ENCODE peak calls at places on chromosomes 1 and 21, in six cellular contexts. L, F, B, V, Z and E are unnamed samples. For H3K27me3, the result is how much of the 10 kb centered on the place peaks cover.

GRCh38 chr1:39919545-39919944 is 17.8 kb upstream of the MYCL start:
- DNase-seq in L (peak), F (peak), B (no peak), V (peak), Z (no peak), E (no peak)

GRCh38 chr1:81664341-81664740 is 136.4 kb upstream of the ADGRL2 start:
- DNase-seq in L (no peak), F (no peak), B (no peak), V (no peak), Z (no peak), E (no peak)

GRCh38 chr1:6035265-6035664 is 10.4 kb upstream of the KCNAB2 start:
- DNase-seq in L (no peak), F (no peak), B (no peak), V (no peak), Z (no peak), E (no peak)

GRCh38 chr1:153465728-153466625 is 5.5 kb upstream of the S100A7 start:
- DNase-seq in L (peak), F (peak), B (no peak), V (peak), Z (no peak), E (peak)

GRCh38 chr1:196128835-196129234 is 479.4 kb downstream of the KCNT2 start:
- DNase-seq in L (no peak), F (no peak), B (no peak), V (no peak), Z (no peak), E (no peak)

GRCh38 chr1:36609241-36610027 is 126.7 kb upstream of the CSF3R start:
- DNase-seq in L (peak), F (peak), B (no peak), V (peak), Z (no peak), E (peak)

GRCh38 chr1:59427155-59427554 is 130.3 kb downstream of the FGGY start:
- DNase-seq in L (peak), F (peak), B (peak), V (no peak), Z (no peak), E (no peak)

GRCh38 chr1:22889213-22889827 is 83.3 kb downstream of the LACTBL1 start:
- DNase-seq in L (peak), F (peak), B (no peak), V (no peak), Z (no peak), E (no peak)

GRCh38 chr21:42160111-42160949 is 58.6 kb upstream of the ABCG1 start:
- DNase-seq in L (no peak), F (no peak), B (no peak), V (peak), Z (no peak), E (no peak)

GRCh38 chr1:214823311-214824117 is 220.5 kb downstream of the CENPF start:
- DNase-seq in L (no peak), F (no peak), B (no peak), V (no peak), Z (no peak), E (no peak)

GRCh38 chr21:42747746-42748351 is 94.4 kb downstream of the PDE9A start:
- DNase-seq in L (no peak), F (no peak), B (no peak), V (no peak), Z (no peak), E (no peak)

GRCh38 chr1:175564723-175565122 is 178.7 kb downstream of the TNR start:
- DNase-seq in L (peak), F (no peak), B (no peak), V (no peak), Z (no peak), E (no peak)

GRCh38 chr1:212477680-212478466 is 45.2 kb downstream of the NENF start:
- DNase-seq in L (no peak), F (no peak), B (no peak), V (no peak), Z (no peak), E (no peak)

GRCh38 chr1:161330346-161330745 is 16.2 kb downstream of the SDHC start:
- DNase-seq in L (no peak), F (no peak), B (no peak), V (no peak), Z (no peak), E (no peak)

GRCh38 chr1:46530791-46531409 is 20.5 kb downstream of the KNCN start:
- DNase-seq in L (peak), F (no peak), B (no peak), V (no peak), Z (no peak), E (no peak)
- H3K27me3 ChIP-seq in L (half or more), F (under half), B (under half), V (under half), Z (under half), E (under half)

DNA sequence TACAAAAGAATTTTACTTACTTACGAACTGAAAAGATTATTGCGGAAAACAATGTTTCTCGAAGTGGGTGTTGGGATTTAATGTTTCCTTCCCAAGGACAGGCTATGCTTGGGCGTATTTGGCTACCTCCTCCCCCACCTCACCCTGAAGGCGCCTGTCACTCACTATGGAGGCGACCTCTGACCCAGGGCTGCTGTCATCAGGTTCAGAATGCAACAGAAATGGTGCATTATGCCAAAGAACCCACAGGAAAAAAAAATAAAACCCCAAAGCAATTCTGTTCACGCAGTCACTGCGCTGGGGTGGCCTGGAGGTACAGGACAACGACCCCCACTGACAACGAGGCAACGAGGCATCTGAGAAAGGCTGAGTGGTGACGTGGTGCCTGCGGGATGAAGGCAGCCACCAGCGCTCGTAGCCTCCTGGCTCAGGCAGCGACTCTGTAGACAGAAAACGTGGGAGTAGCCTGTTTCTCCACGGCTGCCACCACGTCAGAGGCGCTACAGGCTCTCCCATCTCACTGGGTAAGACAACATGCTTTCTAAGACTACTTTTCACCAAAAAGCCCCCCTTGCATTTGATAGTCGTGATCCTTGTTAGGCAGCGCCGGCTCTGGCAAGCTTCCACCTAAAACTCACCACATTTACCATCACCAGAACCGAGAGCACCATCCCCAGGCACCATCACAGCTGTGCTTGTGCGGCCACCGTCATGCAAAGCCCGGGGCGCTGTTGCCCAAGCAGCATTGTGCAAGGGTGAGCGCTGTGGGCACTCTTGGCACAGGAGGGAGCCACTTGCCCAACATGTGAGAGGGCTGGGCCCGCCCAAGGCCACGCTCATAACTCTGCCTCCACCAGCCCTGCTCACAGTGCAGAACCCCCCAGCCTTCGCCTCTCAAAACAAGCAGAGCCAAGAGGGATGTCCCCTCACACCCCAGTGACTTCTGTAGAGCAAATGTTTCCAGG is 14.3 kb downstream of the NADK start:
- DNase-seq in L (no peak), F (no peak), B (no peak), V (no peak), Z (peak), E (no peak)
- H3K4me3 ChIP-seq in L (no peak), F (no peak), B (no peak), V (no peak), Z (no peak), E (no peak)

DNA sequence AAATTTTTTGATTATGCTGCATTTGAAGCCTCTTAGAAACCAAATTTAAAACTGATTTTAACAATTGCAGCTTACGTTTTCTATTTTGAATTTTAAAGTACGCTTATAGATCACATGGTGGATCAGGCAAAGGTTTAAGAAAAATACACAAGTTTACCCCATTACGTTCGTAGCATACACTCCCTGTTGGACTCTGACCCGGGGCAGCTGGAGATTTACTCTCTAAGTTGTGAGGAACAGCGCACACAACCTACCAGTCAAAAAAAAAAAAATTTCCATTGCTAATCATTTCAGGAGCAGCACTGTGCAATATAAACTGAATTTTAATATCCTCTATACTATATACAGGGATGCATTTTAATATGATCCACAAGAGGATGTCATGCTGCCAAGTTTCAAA is 20.5 kb downstream of the CSDE1 start:
- DNase-seq in L (peak), F (no peak), B (no peak), V (no peak), Z (no peak), E (no peak)
- H3K27me3 ChIP-seq in L (under half), F (under half), B (under half), V (under half), Z (under half), E (under half)

GRCh38 chr1:245480393-245481120 is 325.8 kb downstream of the KIF26B start:
- DNase-seq in L (no peak), F (no peak), B (no peak), V (no peak), Z (no peak), E (no peak)
- H3K4me3 ChIP-seq in L (no peak), F (no peak), B (no peak), V (no peak), Z (no peak), E (no peak)

DNA sequence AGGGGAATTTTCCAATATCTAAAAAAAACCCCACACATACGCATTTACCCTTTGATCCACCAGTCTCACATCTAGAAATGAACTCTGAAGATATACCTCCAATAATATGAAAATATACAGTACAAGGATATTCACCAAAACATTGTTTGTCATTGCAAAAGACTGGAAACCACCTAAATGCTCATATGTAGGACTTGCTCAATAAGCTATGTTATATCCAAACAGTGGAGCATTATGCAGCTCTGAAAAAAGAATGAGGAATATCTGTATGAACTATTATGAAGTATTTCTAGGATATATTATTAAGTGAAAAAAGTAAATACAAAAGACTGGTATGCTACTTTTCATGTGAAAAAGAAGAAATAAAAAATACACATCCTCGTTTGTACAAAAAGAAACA is 43.6 kb downstream of the CD55 start:
- DNase-seq in L (no peak), F (no peak), B (no peak), V (no peak), Z (no peak), E (no peak)
- H3K27me3 ChIP-seq in L (under half), F (under half), B (under half), V (under half), Z (under half), E (under half)

GRCh38 chr1:11272544-11272841 is 505 bp upstream of the UBIAD1 start:
- DNase-seq in L (no peak), F (no peak), B (no peak), V (no peak), Z (no peak), E (no peak)
- H3K4me3 ChIP-seq in L (no peak), F (peak), B (no peak), V (peak), Z (peak), E (peak)

DNA sequence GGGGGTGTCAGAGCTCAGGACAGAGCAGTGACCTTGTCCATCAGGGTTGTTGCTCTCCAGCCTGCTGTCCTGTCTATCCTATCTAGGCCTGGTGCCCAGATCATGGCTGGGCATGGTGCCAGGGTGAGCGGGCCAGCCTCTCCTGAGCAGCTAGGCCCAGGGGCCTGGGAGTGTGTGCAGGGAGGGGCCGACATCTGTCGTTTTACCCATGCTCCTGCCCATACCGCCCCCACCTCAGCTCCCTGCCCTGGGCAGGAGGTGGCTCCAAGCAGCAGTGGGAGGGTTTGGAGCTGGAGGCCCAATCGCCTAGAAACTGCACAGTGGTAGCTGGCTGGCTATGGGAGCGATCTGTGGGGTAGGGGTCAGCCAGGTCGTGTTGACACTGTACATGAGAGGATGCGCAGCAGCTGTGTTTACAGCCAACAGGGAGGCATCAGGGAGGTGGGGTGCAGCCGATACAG is 6.5 kb downstream of the INSRR start:
- DNase-seq in L (no peak), F (no peak), B (no peak), V (no peak), Z (no peak), E (no peak)
- H3K27me3 ChIP-seq in L (under half), F (under half), B (half or more), V (under half), Z (under half), E (under half)

DNA sequence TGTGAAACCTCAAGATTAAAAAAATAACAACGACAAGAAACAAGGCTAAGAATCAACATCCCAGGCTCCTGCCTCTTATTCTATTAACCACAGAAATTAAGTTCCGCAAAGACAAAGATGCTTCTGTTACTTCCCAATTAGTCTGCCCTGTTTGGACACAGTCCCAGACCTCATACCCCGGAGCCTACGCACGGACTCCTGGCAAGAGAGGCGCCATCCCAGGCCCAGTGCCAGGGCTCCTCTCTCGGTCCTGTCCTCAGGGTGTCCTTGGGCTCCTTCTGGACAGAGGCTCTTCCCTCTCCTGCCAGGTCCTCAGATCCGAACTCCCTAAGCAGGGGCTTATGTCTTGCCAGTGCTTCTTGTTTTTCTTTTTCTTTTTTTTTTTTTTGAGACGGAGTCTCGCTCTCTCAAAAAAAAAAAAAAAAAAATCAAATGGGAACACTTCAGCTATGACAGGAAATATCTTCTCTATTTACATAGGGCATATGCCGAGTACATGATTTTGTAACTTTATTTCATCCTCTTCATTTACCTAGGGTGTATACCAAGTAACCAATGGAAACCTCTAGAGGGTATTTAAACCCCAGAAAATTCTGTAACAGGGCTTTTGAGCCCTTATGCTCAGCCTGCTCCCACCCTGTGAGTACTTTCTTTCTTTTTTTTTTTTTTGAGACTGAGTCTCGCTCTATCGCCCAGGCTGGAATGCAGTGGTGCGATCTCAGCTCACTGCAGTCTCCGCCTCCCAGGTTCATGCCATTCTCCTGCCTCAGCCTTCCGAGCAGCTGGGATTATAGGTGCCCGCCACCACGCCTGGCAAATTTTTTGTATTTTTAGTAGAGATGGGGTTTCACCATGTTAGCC is 11.7 kb upstream of the ENO1 start:
- DNase-seq in L (no peak), F (peak), B (no peak), V (no peak), Z (no peak), E (no peak)
- H3K4me3 ChIP-seq in L (no peak), F (peak), B (no peak), V (no peak), Z (peak), E (no peak)

DNA sequence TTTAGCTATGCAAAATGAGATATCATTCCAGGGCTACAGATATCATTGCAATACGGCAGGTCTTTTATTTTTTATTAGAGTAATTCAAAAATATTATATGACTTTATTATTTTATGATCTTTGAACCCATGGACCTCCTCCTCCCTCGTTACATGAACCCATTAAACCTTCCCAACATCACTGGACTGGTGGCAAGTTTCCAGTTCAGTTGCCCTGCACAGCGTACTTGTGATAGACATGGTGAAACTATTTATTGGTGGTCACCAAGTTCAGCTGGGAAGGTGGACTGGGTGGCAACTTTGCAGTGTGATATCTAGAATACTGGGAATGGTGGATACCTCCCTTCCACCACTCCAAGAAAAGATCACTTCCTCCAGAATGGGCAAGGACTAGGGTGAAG is 52.5 kb downstream of the SLC30A10 start:
- DNase-seq in L (no peak), F (no peak), B (no peak), V (no peak), Z (no peak), E (no peak)
- H3K27me3 ChIP-seq in L (under half), F (under half), B (under half), V (under half), Z (under half), E (under half)